ENCODE peak calls at places on chromosomes 13 and 19, in eight cellular contexts. W is left kidney; N is stimulated activated CD4-positive, alpha-beta T cell treated with anti-CD3 and anti-CD28 coated beads, Interleukin-2, amount 100 ng/mL, for 48 hours; F is T-helper 1 cell; S is activated naive CD4-positive, alpha-beta T cell treated with anti-CD3 and anti-CD28 coated beads, Interleukin-2, amount 10 ng/mL, durations not matched to agents 7 days and 5 days; K is RWPE1; Z is AG04450; R is fibroblast of the aortic adventitia. O is an unnamed sample.

GRCh38 chr19:36049080-36049698 is 4.9 kb downstream of the THAP8 start:
- DNase-seq in F (no peak), R (no peak), S (no peak), Z (no peak), K (peak), W (no peak), N (no peak), O (no peak)

GRCh38 chr13:58933475-58933874 is 1230.3 kb downstream of the DIAPH3 start:
- DNase-seq in K (no peak), F (no peak), S (no peak), W (no peak), Z (no peak), N (no peak), R (no peak), O (no peak)

GRCh38 chr13:106376411-106377112 is 158.9 kb downstream of the EFNB2 start:
- DNase-seq in N (no peak), K (peak), F (no peak), Z (peak), W (peak), R (peak), S (no peak), O (peak)

GRCh38 chr13:94419304-94419943 is 60.1 kb downstream of the DCT start:
- DNase-seq in F (no peak), W (no peak), R (peak), N (no peak), K (no peak), S (no peak), Z (peak), O (no peak)

GRCh38 chr13:58018865-58019264 is 387.3 kb downstream of the PCDH17 start:
- DNase-seq in W (no peak), S (no peak), R (no peak), N (no peak), F (no peak), Z (no peak), K (no peak), O (no peak)

GRCh38 chr19:7869453-7869909 is 4.7 kb downstream of the PRR36 start:
- DNase-seq in K (peak), F (peak), W (peak), R (peak), S (peak), Z (no peak), N (peak), O (no peak)

GRCh38 chr13:46687810-46688209 is 109.2 kb downstream of the ESD start:
- DNase-seq in R (peak), Z (no peak), S (no peak), F (no peak), W (no peak), N (no peak), K (peak), O (peak)

GRCh38 chr19:42220751-42221097 is 612 bp downstream of the ZNF526 start:
- DNase-seq in K (no peak), Z (no peak), S (no peak), F (no peak), R (no peak), W (no peak), N (no peak), O (no peak)

GRCh38 chr19:44925114-44925891 is 10.9 kb downstream of the APOC1 start:
- DNase-seq in N (no peak), K (no peak), R (peak), F (no peak), Z (no peak), S (no peak), W (peak), O (no peak)

GRCh38 chr13:107459430-107459829 is 755.9 kb downstream of the LIG4 start:
- DNase-seq in F (no peak), Z (peak), N (no peak), W (peak), S (no peak), K (no peak), R (peak), O (peak)

GRCh38 chr19:32901504-32902161 is 32.1 kb upstream of the SLC7A9 start:
- DNase-seq in K (no peak), R (no peak), Z (no peak), N (no peak), S (no peak), W (no peak), F (no peak), O (no peak)

GRCh38 chr19:54331626-54332025 is 7.3 kb downstream of the LILRA4 start:
- DNase-seq in Z (no peak), F (no peak), R (no peak), K (no peak), N (no peak), W (no peak), S (no peak), O (no peak)

GRCh38 chr13:23790591-23791170 is 98.5 kb downstream of the MIPEP start:
- DNase-seq in R (peak), Z (no peak), N (no peak), F (no peak), S (no peak), K (no peak), W (no peak), O (peak)

GRCh38 chr19:3275068-3275582 is 50.7 kb downstream of the CELF5 start:
- DNase-seq in R (no peak), S (peak), Z (no peak), K (no peak), F (no peak), N (peak), W (peak), O (no peak)

GRCh38 chr13:45595968-45596367 is 19.6 kb downstream of the ERICH6B start:
- DNase-seq in K (peak), Z (no peak), S (no peak), N (no peak), F (no peak), R (no peak), W (peak), O (no peak)

GRCh38 chr13:95607363-95607762 is 37.1 kb downstream of the DZIP1 start:
- DNase-seq in N (no peak), R (peak), Z (no peak), S (no peak), F (no peak), W (no peak), K (peak), O (peak)

GRCh38 chr13:102369303-102369702 is 32.5 kb downstream of the FGF14 start:
- DNase-seq in S (no peak), R (no peak), Z (no peak), W (peak), K (no peak), F (no peak), N (no peak), O (no peak)

GRCh38 chr19:41956621-41957020 is 2.5 kb downstream of the RABAC1 start:
- DNase-seq in W (no peak), K (no peak), Z (no peak), F (no peak), R (no peak), S (no peak), N (no peak), O (no peak)

GRCh38 chr13:73274147-73274546 is 215.3 kb downstream of the KLF5 start:
- DNase-seq in N (no peak), F (no peak), W (no peak), S (no peak), Z (no peak), K (no peak), R (peak), O (no peak)

GRCh38 chr13:19955873-19956559 is 2.5 kb upstream of the ZMYM2 start:
- DNase-seq in K (no peak), W (no peak), N (no peak), F (no peak), R (no peak), Z (no peak), S (no peak), O (no peak)

GRCh38 chr19:33093420-33094210 is 12.6 kb downstream of the GPATCH1 start:
- DNase-seq in N (no peak), R (no peak), S (no peak), F (no peak), Z (no peak), K (no peak), W (no peak), O (no peak)

GRCh38 chr19:7982103-7982502 is 23.3 kb downstream of the ELAVL1 start:
- DNase-seq in N (no peak), R (no peak), F (no peak), S (no peak), K (no peak), Z (no peak), W (no peak), O (no peak)

GRCh38 chr19:10929402-10929794 is 787 bp downstream of the TIMM29 start:
- DNase-seq in S (no peak), W (no peak), K (no peak), Z (no peak), N (no peak), R (no peak), F (no peak), O (no peak)

GRCh38 chr19:45492627-45493470 is 4.0 kb downstream of the RTN2 start:
- DNase-seq in Z (no peak), K (no peak), N (no peak), S (peak), W (peak), R (peak), F (no peak), O (no peak)

GRCh38 chr19:48656840-48657474 is 11.0 kb upstream of the CA11 start:
- DNase-seq in Z (peak), W (peak), N (no peak), F (no peak), S (no peak), R (peak), K (peak), O (peak)

GRCh38 chr13:113855012-113855921 is 8.6 kb downstream of the GAS6 start:
- DNase-seq in Z (no peak), W (no peak), N (no peak), S (peak), K (no peak), F (no peak), R (no peak), O (no peak)

GRCh38 chr13:42424182-42424581 is 149.8 kb upstream of the TNFSF11 start:
- DNase-seq in K (no peak), N (no peak), W (no peak), Z (no peak), R (no peak), F (no peak), S (no peak), O (no peak)

GRCh38 chr13:32010137-32010536 is 21.4 kb upstream of the FRY start:
- DNase-seq in W (peak), K (no peak), Z (no peak), R (no peak), F (no peak), S (no peak), N (no peak), O (no peak)

GRCh38 chr13:79869326-79869725 is 388.4 kb downstream of the NDFIP2 start:
- DNase-seq in F (no peak), W (peak), S (no peak), K (no peak), Z (no peak), R (no peak), N (no peak), O (no peak)

GRCh38 chr19:4077800-4078683 is 11.3 kb upstream of the ZBTB7A start:
- DNase-seq in N (peak), S (peak), F (no peak), W (peak), K (no peak), R (no peak), Z (no peak), O (no peak)

GRCh38 chr13:57716295-57716694 is 84.8 kb downstream of the PCDH17 start:
- DNase-seq in R (no peak), F (no peak), Z (no peak), W (peak), N (no peak), S (no peak), K (no peak), O (no peak)

GRCh38 chr19:32287086-32287485 is 58.3 kb upstream of the ZNF507 start:
- DNase-seq in F (no peak), R (no peak), W (peak), S (no peak), Z (no peak), N (no peak), K (no peak), O (no peak)

GRCh38 chr13:39047560-39047959 is 9.3 kb downstream of the NHLRC3 start:
- DNase-seq in K (no peak), N (no peak), Z (no peak), S (no peak), W (peak), F (no peak), R (no peak), O (no peak)

GRCh38 chr19:5967994-5968430 is 9.9 kb downstream of the RANBP3 start:
- DNase-seq in Z (peak), F (no peak), W (peak), K (peak), N (peak), S (peak), R (peak), O (peak)

GRCh38 chr13:76027131-76027530 is 391.0 kb downstream of the LMO7 start:
- DNase-seq in N (no peak), S (no peak), Z (no peak), F (no peak), R (no peak), W (no peak), K (no peak), O (no peak)

GRCh38 chr19:14112809-14113385 is 4.7 kb downstream of the PRKACA start:
- DNase-seq in Z (no peak), R (peak), W (no peak), K (no peak), S (no peak), F (no peak), N (no peak), O (no peak)

O was measured in astrocyte of the cerebellum.